ENCODE peak calls at places on chromosomes 4 and X, in nine cellular contexts. C, I, B, A, M, X, H, F and D are unnamed samples.
A peak's percentile ranks its signal among the peaks of the same experiment; 100 is the strongest.

GRCh38 chrX:154505726-154506125 is 10.3 kb downstream of the FAM3A start:
- DNase-seq in C (no peak), A (no peak), H (no peak), F (no peak), I (no peak), X (no peak), B (no peak), M (no peak), D (no peak)

GRCh38 chr4:179040259-179040658 is 1598.0 kb upstream of the AGA start:
- DNase-seq in H (no peak), X (no peak), F (no peak), M (no peak), C (no peak), I (no peak), A (no peak), B (no peak), D (no peak)

GRCh38 chr4:44150091-44150576 is 298.5 kb downstream of the KCTD8 start:
- DNase-seq in F (no peak), X (no peak), M (no peak), A (no peak), H (no peak), C (no peak), I (no peak), B (no peak), D (no peak)

GRCh38 chr4:2712261-2712842 is 43.8 kb downstream of the TNIP2 start:
- DNase-seq in H (no peak), A (no peak), B (no peak), I (no peak), C (no peak), F (peak; percentile 33), M (no peak), X (no peak), D (no peak)

GRCh38 chr4:188032583-188032982 is 37.0 kb downstream of the ZFP42 start:
- DNase-seq in A (no peak), H (no peak), M (no peak), F (no peak), C (no peak), I (no peak), X (no peak), B (no peak), D (no peak)

GRCh38 chrX:38929966-38930421 is 128.7 kb downstream of the MID1IP1 start:
- DNase-seq in C (no peak), B (no peak), I (no peak), X (no peak), H (no peak), A (no peak), M (no peak), F (peak; percentile 74), D (no peak)

GRCh38 chr4:90099795-90100194 is 27.4 kb upstream of the CCSER1 start:
- DNase-seq in X (no peak), A (no peak), C (no peak), M (no peak), B (no peak), H (no peak), F (no peak), I (no peak), D (no peak)

GRCh38 chr4:113109106-113109740 is 59.8 kb downstream of the ANK2 start:
- DNase-seq in A (no peak), I (no peak), C (no peak), H (no peak), M (no peak), F (no peak), X (no peak), B (no peak), D (no peak)

GRCh38 chr4:168765726-168766125 is 244.3 kb downstream of the CBR4 start:
- DNase-seq in X (no peak), A (no peak), F (no peak), H (no peak), C (no peak), B (no peak), M (no peak), I (no peak), D (no peak)

GRCh38 chr4:30718021-30718888 is 1.9 kb upstream of the PCDH7 start:
- DNase-seq in I (no peak), M (no peak), H (no peak), X (peak; percentile 66), A (peak; percentile 31), C (peak; percentile 25), B (no peak), F (peak; percentile 83), D (no peak)

GRCh38 chrX:3806630-3807029 is 93.2 kb upstream of the PRKX start:
- DNase-seq in I (no peak), H (no peak), M (no peak), C (no peak), F (no peak), A (no peak), X (no peak), B (no peak), D (no peak)

GRCh38 chrX:75067931-75068330 is 88.2 kb downstream of the ABCB7 start:
- DNase-seq in C (no peak), H (no peak), X (no peak), A (no peak), B (no peak), I (no peak), M (no peak), F (no peak), D (no peak)

GRCh38 chrX:46588263-46588662 is 14.7 kb downstream of the CHST7 start:
- DNase-seq in X (no peak), C (no peak), H (no peak), I (no peak), A (no peak), F (peak; percentile 74), M (no peak), B (peak; percentile 48), D (no peak)

GRCh38 chr4:176642472-176642871 is 150.2 kb downstream of the VEGFC start:
- DNase-seq in F (no peak), B (no peak), M (no peak), I (no peak), X (no peak), C (peak; percentile 20), H (no peak), A (no peak), D (no peak)

GRCh38 chr4:2486981-2487380 is 18.1 kb downstream of the RNF4 start:
- DNase-seq in I (no peak), M (no peak), C (no peak), F (no peak), X (no peak), B (no peak), H (no peak), A (no peak), D (no peak)

GRCh38 chr4:97585274-97585673 is 558.0 kb downstream of the STPG2 start:
- DNase-seq in A (no peak), C (no peak), M (no peak), X (no peak), B (no peak), I (no peak), F (no peak), H (no peak), D (no peak)

GRCh38 chr4:71553605-71554004 is 214.8 kb downstream of the SLC4A4 start:
- DNase-seq in H (no peak), B (no peak), C (no peak), A (no peak), I (no peak), X (no peak), F (no peak), M (no peak), D (no peak)

GRCh38 chr4:176387571-176387970 is 67.8 kb downstream of the SPCS3 start:
- DNase-seq in X (no peak), I (no peak), C (no peak), M (no peak), H (no peak), B (no peak), A (no peak), F (no peak), D (no peak)

GRCh38 chr4:139770361-139770760 is 104.7 kb downstream of the MGST2 start:
- DNase-seq in M (no peak), A (no peak), H (no peak), C (no peak), I (no peak), F (no peak), X (no peak), B (no peak), D (no peak)

GRCh38 chr4:1582227-1582626 is 101.9 kb downstream of the FAM53A start:
- DNase-seq in H (no peak), M (no peak), B (no peak), X (no peak), I (no peak), C (no peak), F (peak; percentile 67), A (no peak), D (no peak)

GRCh38 chrX:21524008-21524407 is 134.1 kb downstream of the KLHL34 start:
- DNase-seq in C (no peak), X (no peak), A (no peak), M (no peak), F (no peak), B (no peak), I (no peak), H (no peak), D (no peak)

GRCh38 chrX:30313322-30313721 is 4.1 kb upstream of the NR0B1 start:
- DNase-seq in H (no peak), M (no peak), B (no peak), A (no peak), F (no peak), X (no peak), C (no peak), I (no peak), D (no peak)

GRCh38 chr4:1939664-1940509 is 68.7 kb downstream of the NSD2 start:
- DNase-seq in M (no peak), A (no peak), B (no peak), H (no peak), F (no peak), X (no peak), I (no peak), C (no peak), D (no peak)

GRCh38 chr4:76784237-76784636 is 113.7 kb downstream of the SOWAHB start:
- DNase-seq in B (no peak), X (no peak), C (no peak), F (no peak), M (no peak), H (no peak), A (no peak), I (no peak), D (no peak)

GRCh38 chr4:140046037-140046436 is 107.9 kb downstream of the MAML3 start:
- DNase-seq in B (no peak), F (no peak), C (no peak), I (no peak), A (no peak), H (no peak), M (no peak), X (no peak), D (no peak)

GRCh38 chrX:113522814-113523213 is 682.2 kb upstream of the AMOT start:
- DNase-seq in C (peak; percentile 10), B (no peak), I (no peak), H (no peak), F (no peak), A (no peak), X (no peak), M (no peak), D (no peak)

GRCh38 chrX:111445485-111445884 is 33.5 kb upstream of the DCX start:
- DNase-seq in B (no peak), C (peak; percentile 9), F (no peak), I (no peak), X (no peak), A (no peak), H (no peak), M (no peak), D (no peak)